ENCODE peak calls at places on chromosomes 6 and 20, in eight cellular contexts. One of them, this sample, is unnamed.
A peak's percentile ranks its signal among the peaks of the same experiment; 100 is the strongest.

GRCh38 chr6:140124498-140124897 is 750.0 kb upstream of the CITED2 start:
- DNase-seq in heart left ventricle: no peak
- DNase-seq in fibroblast of lung: no peak
- DNase-seq in T-helper 17 cell: no peak
- DNase-seq in tibial artery: no peak
- DNase-seq in spleen: no peak
- DNase-seq in left lung: no peak
- DNase-seq in OCI-LY7: no peak
- DNase-seq in this sample: no peak

GRCh38 chr20:38473353-38473795 is 731 bp downstream of the RALGAPB start:
- DNase-seq in heart left ventricle: no peak
- DNase-seq in left lung: no peak
- DNase-seq in spleen: no peak
- DNase-seq in T-helper 17 cell: no peak
- DNase-seq in tibial artery: no peak
- DNase-seq in fibroblast of lung: peak; percentile 40
- DNase-seq in OCI-LY7: peak; percentile 16
- DNase-seq in this sample: peak; percentile 66

GRCh38 chr6:37134622-37135191 is 35.2 kb upstream of the PIM1 start:
- DNase-seq in left lung: no peak
- DNase-seq in T-helper 17 cell: peak; percentile 23
- DNase-seq in spleen: no peak
- DNase-seq in fibroblast of lung: peak; percentile 98
- DNase-seq in heart left ventricle: no peak
- DNase-seq in tibial artery: peak; percentile 89
- DNase-seq in OCI-LY7: no peak
- DNase-seq in this sample: peak; percentile 63

GRCh38 chr6:142246960-142247359 is 54.8 kb upstream of the ADGRG6 start:
- DNase-seq in left lung: no peak
- DNase-seq in spleen: no peak
- DNase-seq in fibroblast of lung: no peak
- DNase-seq in T-helper 17 cell: no peak
- DNase-seq in tibial artery: no peak
- DNase-seq in heart left ventricle: no peak
- DNase-seq in OCI-LY7: no peak
- DNase-seq in this sample: no peak

GRCh38 chr6:25971187-25971811 is 8.7 kb downstream of the TRIM38 start:
- DNase-seq in tibial artery: peak; percentile 78
- DNase-seq in fibroblast of lung: peak; percentile 95
- DNase-seq in T-helper 17 cell: no peak
- DNase-seq in OCI-LY7: no peak
- DNase-seq in left lung: no peak
- DNase-seq in heart left ventricle: peak; percentile 32
- DNase-seq in spleen: no peak
- DNase-seq in this sample: no peak

GRCh38 chr6:95227301-95227700 is 350.0 kb upstream of the MANEA start:
- DNase-seq in left lung: no peak
- DNase-seq in fibroblast of lung: no peak
- DNase-seq in heart left ventricle: no peak
- DNase-seq in T-helper 17 cell: no peak
- DNase-seq in OCI-LY7: no peak
- DNase-seq in tibial artery: no peak
- DNase-seq in spleen: no peak
- DNase-seq in this sample: no peak

GRCh38 chr20:34179636-34180360 is 61.4 kb upstream of the ASIP start:
- DNase-seq in left lung: no peak
- DNase-seq in heart left ventricle: no peak
- DNase-seq in OCI-LY7: no peak
- DNase-seq in spleen: no peak
- DNase-seq in fibroblast of lung: peak; percentile 12
- DNase-seq in T-helper 17 cell: no peak
- DNase-seq in tibial artery: no peak
- DNase-seq in this sample: no peak

GRCh38 chr6:43584892-43585570 is 9.0 kb downstream of the POLH start:
- DNase-seq in heart left ventricle: no peak
- DNase-seq in OCI-LY7: no peak
- DNase-seq in spleen: no peak
- DNase-seq in tibial artery: no peak
- DNase-seq in left lung: no peak
- DNase-seq in T-helper 17 cell: no peak
- DNase-seq in fibroblast of lung: peak; percentile 59
- DNase-seq in this sample: no peak

GRCh38 chr6:22809380-22809779 is 240.0 kb downstream of the HDGFL1 start:
- DNase-seq in left lung: no peak
- DNase-seq in T-helper 17 cell: no peak
- DNase-seq in tibial artery: no peak
- DNase-seq in OCI-LY7: no peak
- DNase-seq in heart left ventricle: no peak
- DNase-seq in spleen: no peak
- DNase-seq in fibroblast of lung: no peak
- DNase-seq in this sample: no peak

GRCh38 chr6:40477246-40478126 is 109.7 kb downstream of the LRFN2 start:
- DNase-seq in fibroblast of lung: no peak
- DNase-seq in spleen: no peak
- DNase-seq in OCI-LY7: no peak
- DNase-seq in T-helper 17 cell: no peak
- DNase-seq in left lung: no peak
- DNase-seq in tibial artery: no peak
- DNase-seq in heart left ventricle: no peak
- DNase-seq in this sample: no peak

GRCh38 chr20:2470051-2470431 is 548 bp downstream of the SNRPB start:
- DNase-seq in heart left ventricle: peak; percentile 42
- DNase-seq in fibroblast of lung: peak; percentile 68
- DNase-seq in spleen: no peak
- DNase-seq in left lung: no peak
- DNase-seq in T-helper 17 cell: peak; percentile 22
- DNase-seq in OCI-LY7: peak; percentile 83
- DNase-seq in tibial artery: peak; percentile 73
- DNase-seq in this sample: peak; percentile 73

GRCh38 chr6:6881438-6882267 is 226.1 kb upstream of the RREB1 start:
- DNase-seq in tibial artery: no peak
- DNase-seq in heart left ventricle: no peak
- DNase-seq in OCI-LY7: no peak
- DNase-seq in T-helper 17 cell: no peak
- DNase-seq in left lung: no peak
- DNase-seq in fibroblast of lung: peak; percentile 22
- DNase-seq in spleen: no peak
- DNase-seq in this sample: no peak

GRCh38 chr6:144897441-144897921 is 612.3 kb downstream of the UTRN start:
- DNase-seq in OCI-LY7: no peak
- DNase-seq in T-helper 17 cell: no peak
- DNase-seq in heart left ventricle: no peak
- DNase-seq in fibroblast of lung: peak; percentile 86
- DNase-seq in tibial artery: no peak
- DNase-seq in left lung: no peak
- DNase-seq in spleen: no peak
- DNase-seq in this sample: no peak

GRCh38 chr6:44932651-44933091 is 395.5 kb upstream of the RUNX2 start:
- DNase-seq in fibroblast of lung: no peak
- DNase-seq in T-helper 17 cell: peak; percentile 47
- DNase-seq in spleen: no peak
- DNase-seq in left lung: no peak
- DNase-seq in tibial artery: no peak
- DNase-seq in heart left ventricle: no peak
- DNase-seq in OCI-LY7: no peak
- DNase-seq in this sample: no peak

GRCh38 chr6:168428863-168429262 is 12.1 kb upstream of the SMOC2 start:
- DNase-seq in fibroblast of lung: no peak
- DNase-seq in tibial artery: no peak
- DNase-seq in OCI-LY7: no peak
- DNase-seq in T-helper 17 cell: no peak
- DNase-seq in spleen: no peak
- DNase-seq in heart left ventricle: no peak
- DNase-seq in left lung: no peak
- DNase-seq in this sample: no peak

GRCh38 chr6:168427184-168427583 is 13.8 kb upstream of the SMOC2 start:
- DNase-seq in T-helper 17 cell: no peak
- DNase-seq in left lung: no peak
- DNase-seq in fibroblast of lung: no peak
- DNase-seq in OCI-LY7: no peak
- DNase-seq in spleen: no peak
- DNase-seq in tibial artery: no peak
- DNase-seq in heart left ventricle: no peak
- DNase-seq in this sample: no peak

GRCh38 chr6:168433898-168434297 is 7.1 kb upstream of the SMOC2 start:
- DNase-seq in tibial artery: no peak
- DNase-seq in spleen: no peak
- DNase-seq in left lung: no peak
- DNase-seq in OCI-LY7: no peak
- DNase-seq in heart left ventricle: no peak
- DNase-seq in T-helper 17 cell: no peak
- DNase-seq in fibroblast of lung: no peak
- DNase-seq in this sample: no peak

GRCh38 chr6:168428052-168428829 is 12.7 kb upstream of the SMOC2 start:
- DNase-seq in left lung: no peak
- DNase-seq in heart left ventricle: no peak
- DNase-seq in spleen: no peak
- DNase-seq in OCI-LY7: no peak
- DNase-seq in T-helper 17 cell: no peak
- DNase-seq in fibroblast of lung: no peak
- DNase-seq in tibial artery: no peak
- DNase-seq in this sample: no peak

DNA sequence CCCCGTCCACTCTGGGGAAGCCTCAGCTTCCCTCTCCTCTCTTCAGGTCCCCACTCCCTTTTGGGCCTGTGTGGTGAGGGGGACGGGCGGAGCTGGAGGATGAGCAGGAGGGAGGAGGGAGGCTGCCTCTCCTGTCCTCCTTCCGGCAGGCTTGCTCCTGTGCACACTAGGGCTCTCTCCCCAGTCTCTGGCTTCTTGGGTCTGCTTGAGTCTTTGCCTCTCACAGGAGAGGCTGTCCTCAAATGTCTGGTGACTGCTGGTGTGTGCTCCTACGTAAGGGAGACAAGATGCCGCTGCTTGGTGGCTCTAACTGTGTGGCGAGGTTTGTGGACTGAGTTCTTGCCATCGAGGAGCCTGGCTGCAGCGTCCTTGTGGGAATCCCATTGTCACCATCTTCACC is 8.8 kb upstream of the SMOC2 start:
- DNase-seq in T-helper 17 cell: no peak
- DNase-seq in left lung: no peak
- DNase-seq in OCI-LY7: no peak
- DNase-seq in spleen: no peak
- DNase-seq in fibroblast of lung: no peak
- DNase-seq in heart left ventricle: no peak
- DNase-seq in tibial artery: peak; percentile 56
- DNase-seq in this sample: no peak
- H3K9me3 ChIP-seq in T-helper 17 cell: no peaks in the 10 kb centered on the region
- H3K9me3 ChIP-seq in left lung: no peaks in the 10 kb centered on the region
- H3K9me3 ChIP-seq in OCI-LY7: no peaks in the 10 kb centered on the region
- H3K9me3 ChIP-seq in spleen: no peaks in the 10 kb centered on the region
- H3K9me3 ChIP-seq in fibroblast of lung: no peaks in the 10 kb centered on the region
- H3K9me3 ChIP-seq in heart left ventricle: no peaks in the 10 kb centered on the region
- H3K9me3 ChIP-seq in tibial artery: no peaks in the 10 kb centered on the region
- H3K9me3 ChIP-seq in this sample: no peaks in the 10 kb centered on the region

GRCh38 chr20:17661121-17661744 is 20.8 kb downstream of the RRBP1 start:
- DNase-seq in left lung: no peak
- DNase-seq in T-helper 17 cell: no peak
- DNase-seq in heart left ventricle: no peak
- DNase-seq in fibroblast of lung: peak; percentile 35
- DNase-seq in OCI-LY7: no peak
- DNase-seq in spleen: peak; percentile 14
- DNase-seq in tibial artery: peak; percentile 35
- DNase-seq in this sample: no peak
- H3K9me3 ChIP-seq in left lung: peaks cover 4% of the 10 kb centered on the region
- H3K9me3 ChIP-seq in T-helper 17 cell: no peaks in the 10 kb centered on the region
- H3K9me3 ChIP-seq in heart left ventricle: no peaks in the 10 kb centered on the region
- H3K9me3 ChIP-seq in fibroblast of lung: no peaks in the 10 kb centered on the region
- H3K9me3 ChIP-seq in OCI-LY7: peaks cover 8% of the 10 kb centered on the region
- H3K9me3 ChIP-seq in spleen: peaks cover 6% of the 10 kb centered on the region
- H3K9me3 ChIP-seq in tibial artery: no peaks in the 10 kb centered on the region
- H3K9me3 ChIP-seq in this sample: no peaks in the 10 kb centered on the region

GRCh38 chr6:167094820-167095637 is 27.9 kb upstream of the CCR6 start:
- DNase-seq in OCI-LY7: peak; percentile 65
- DNase-seq in tibial artery: no peak
- DNase-seq in spleen: no peak
- DNase-seq in T-helper 17 cell: no peak
- DNase-seq in left lung: no peak
- DNase-seq in fibroblast of lung: no peak
- DNase-seq in heart left ventricle: no peak
- DNase-seq in this sample: no peak

GRCh38 chr6:167097770-167098169 is 25.1 kb upstream of the CCR6 start:
- DNase-seq in left lung: no peak
- DNase-seq in tibial artery: no peak
- DNase-seq in fibroblast of lung: no peak
- DNase-seq in spleen: no peak
- DNase-seq in T-helper 17 cell: no peak
- DNase-seq in heart left ventricle: no peak
- DNase-seq in OCI-LY7: no peak
- DNase-seq in this sample: no peak

GRCh38 chr6:167094436-167094819 is 28.5 kb upstream of the CCR6 start:
- DNase-seq in tibial artery: no peak
- DNase-seq in spleen: no peak
- DNase-seq in left lung: no peak
- DNase-seq in T-helper 17 cell: no peak
- DNase-seq in fibroblast of lung: peak; percentile 1
- DNase-seq in heart left ventricle: no peak
- DNase-seq in OCI-LY7: no peak
- DNase-seq in this sample: no peak

GRCh38 chr6:167096991-167097390 is 25.9 kb upstream of the CCR6 start:
- DNase-seq in left lung: no peak
- DNase-seq in OCI-LY7: no peak
- DNase-seq in T-helper 17 cell: no peak
- DNase-seq in fibroblast of lung: no peak
- DNase-seq in spleen: no peak
- DNase-seq in tibial artery: no peak
- DNase-seq in heart left ventricle: no peak
- DNase-seq in this sample: no peak

DNA sequence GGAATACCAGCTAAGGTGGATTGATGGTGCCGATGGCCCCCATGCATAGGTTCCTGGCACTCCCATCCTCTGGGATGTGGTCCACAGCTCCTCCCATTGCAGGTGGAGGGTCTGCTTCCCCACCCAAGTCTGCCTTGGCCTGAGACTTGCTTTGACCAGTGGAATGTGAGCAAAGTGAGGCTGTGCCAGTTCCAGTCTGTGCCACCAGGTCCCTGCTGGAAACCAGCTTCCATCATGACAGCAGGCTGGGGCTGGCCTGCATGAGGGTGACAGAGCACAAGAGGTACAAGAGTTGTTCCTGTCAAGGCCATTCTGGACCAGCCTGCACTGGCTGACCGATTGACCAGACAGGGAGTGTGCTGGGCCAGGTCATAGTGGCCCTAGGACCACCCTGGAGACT is 27.0 kb upstream of the CCR6 start:
- DNase-seq in spleen: no peak
- DNase-seq in tibial artery: no peak
- DNase-seq in heart left ventricle: no peak
- DNase-seq in fibroblast of lung: no peak
- DNase-seq in OCI-LY7: no peak
- DNase-seq in T-helper 17 cell: no peak
- DNase-seq in left lung: no peak
- DNase-seq in this sample: no peak
- H3K9me3 ChIP-seq in spleen: no peaks in the 10 kb centered on the region
- H3K9me3 ChIP-seq in tibial artery: no peaks in the 10 kb centered on the region
- H3K9me3 ChIP-seq in heart left ventricle: no peaks in the 10 kb centered on the region
- H3K9me3 ChIP-seq in fibroblast of lung: no peaks in the 10 kb centered on the region
- H3K9me3 ChIP-seq in OCI-LY7: no peaks in the 10 kb centered on the region
- H3K9me3 ChIP-seq in T-helper 17 cell: no peaks in the 10 kb centered on the region
- H3K9me3 ChIP-seq in left lung: no peaks in the 10 kb centered on the region
- H3K9me3 ChIP-seq in this sample: no peaks in the 10 kb centered on the region

GRCh38 chr20:20134941-20135572 is 82.7 kb downstream of the CFAP61 start:
- DNase-seq in T-helper 17 cell: no peak
- DNase-seq in heart left ventricle: no peak
- DNase-seq in OCI-LY7: no peak
- DNase-seq in left lung: no peak
- DNase-seq in spleen: no peak
- DNase-seq in tibial artery: no peak
- DNase-seq in fibroblast of lung: no peak
- DNase-seq in this sample: no peak
- H3K9me3 ChIP-seq in T-helper 17 cell: peaks cover 2% of the 10 kb centered on the region
- H3K9me3 ChIP-seq in heart left ventricle: peaks cover 3% of the 10 kb centered on the region
- H3K9me3 ChIP-seq in OCI-LY7: no peaks in the 10 kb centered on the region
- H3K9me3 ChIP-seq in left lung: peaks cover 5% of the 10 kb centered on the region
- H3K9me3 ChIP-seq in spleen: peaks cover 68% of the 10 kb centered on the region
- H3K9me3 ChIP-seq in tibial artery: peaks cover 2% of the 10 kb centered on the region
- H3K9me3 ChIP-seq in fibroblast of lung: no peaks in the 10 kb centered on the region
- H3K9me3 ChIP-seq in this sample: no peaks in the 10 kb centered on the region

This sample was measured in ascending aorta.